ENCODE peak calls at places on chromosome X, in four cellular contexts. One of them, this sample, is unnamed.

GRCh38 chrX:39519213-39519544 is 578.6 kb downstream of the BCOR start:
- DNase-seq in fibroblast of lung: peak; percentile 43
- DNase-seq in GM12878: no peak
- DNase-seq in mesenchymal stem cell: no peak
- DNase-seq in this sample: no peak

GRCh38 chrX:155071694-155072215 is 447 bp downstream of the BRCC3 start:
- DNase-seq in GM12878: no peak
- DNase-seq in fibroblast of lung: no peak
- DNase-seq in mesenchymal stem cell: no peak
- DNase-seq in this sample: no peak

GRCh38 chrX:20063716-20064351 is 52.9 kb downstream of the MAP7D2 start:
- DNase-seq in fibroblast of lung: no peak
- DNase-seq in GM12878: no peak
- DNase-seq in mesenchymal stem cell: no peak
- DNase-seq in this sample: no peak

GRCh38 chrX:49276671-49277519 is 7.3 kb downstream of the PPP1R3F start:
- DNase-seq in fibroblast of lung: peak; percentile 3
- DNase-seq in GM12878: no peak
- DNase-seq in mesenchymal stem cell: no peak
- DNase-seq in this sample: no peak

GRCh38 chrX:84078991-84079390 is 109.0 kb downstream of the RPS6KA6 start:
- DNase-seq in fibroblast of lung: peak; percentile 5
- DNase-seq in GM12878: no peak
- DNase-seq in mesenchymal stem cell: no peak
- DNase-seq in this sample: no peak

GRCh38 chrX:132924426-132924825 is 34.0 kb downstream of the HS6ST2 start:
- DNase-seq in mesenchymal stem cell: no peak
- DNase-seq in GM12878: no peak
- DNase-seq in fibroblast of lung: no peak
- DNase-seq in this sample: no peak

GRCh38 chrX:17192111-17192510 is 182.9 kb upstream of the NHS start:
- DNase-seq in fibroblast of lung: peak; percentile 55
- DNase-seq in mesenchymal stem cell: no peak
- DNase-seq in GM12878: no peak
- DNase-seq in this sample: no peak

GRCh38 chrX:4994855-4995254 is 1233.8 kb downstream of the NLGN4X start:
- DNase-seq in GM12878: no peak
- DNase-seq in fibroblast of lung: no peak
- DNase-seq in mesenchymal stem cell: no peak
- DNase-seq in this sample: no peak

GRCh38 chrX:115047181-115047580 is 29.8 kb upstream of the IL13RA2 start:
- DNase-seq in fibroblast of lung: peak; percentile 55
- DNase-seq in GM12878: no peak
- DNase-seq in mesenchymal stem cell: peak; percentile 8
- DNase-seq in this sample: no peak

GRCh38 chrX:103531002-103531401 is 11.7 kb upstream of the RAB40A start:
- DNase-seq in mesenchymal stem cell: no peak
- DNase-seq in GM12878: no peak
- DNase-seq in fibroblast of lung: peak; percentile 76
- DNase-seq in this sample: no peak

GRCh38 chrX:136251042-136251991 is at the start of gene MAP7D3:
- DNase-seq in fibroblast of lung: peak; percentile 35
- DNase-seq in mesenchymal stem cell: peak; percentile 58
- DNase-seq in GM12878: no peak
- DNase-seq in this sample: peak; percentile 39

GRCh38 chrX:25083661-25084060 is 67.9 kb upstream of the ARX start:
- DNase-seq in GM12878: no peak
- DNase-seq in fibroblast of lung: no peak
- DNase-seq in mesenchymal stem cell: no peak
- DNase-seq in this sample: no peak

GRCh38 chrX:85922821-85923220 is 124.5 kb downstream of the CHM start:
- DNase-seq in mesenchymal stem cell: peak; percentile 49
- DNase-seq in fibroblast of lung: peak; percentile 65
- DNase-seq in GM12878: no peak
- DNase-seq in this sample: no peak

GRCh38 chrX:23783569-23784486 is 855 bp downstream of the SAT1 start:
- DNase-seq in fibroblast of lung: peak; percentile 13
- DNase-seq in mesenchymal stem cell: no peak
- DNase-seq in GM12878: no peak
- DNase-seq in this sample: no peak

GRCh38 chrX:155216940-155217450 is 735 bp downstream of the VBP1 start:
- DNase-seq in GM12878: peak; percentile 3
- DNase-seq in mesenchymal stem cell: no peak
- DNase-seq in fibroblast of lung: no peak
- DNase-seq in this sample: peak; percentile 1

GRCh38 chrX:124497386-124497785 is 151.0 kb downstream of the SH2D1A start:
- DNase-seq in fibroblast of lung: no peak
- DNase-seq in mesenchymal stem cell: no peak
- DNase-seq in GM12878: no peak
- DNase-seq in this sample: no peak

GRCh38 chrX:106702636-106703035 is 23.9 kb upstream of the RNF128 start:
- DNase-seq in fibroblast of lung: no peak
- DNase-seq in GM12878: no peak
- DNase-seq in mesenchymal stem cell: no peak
- DNase-seq in this sample: no peak

GRCh38 chrX:55754861-55755294 is 37.3 kb downstream of the RRAGB start:
- DNase-seq in fibroblast of lung: no peak
- DNase-seq in GM12878: peak; percentile 64
- DNase-seq in mesenchymal stem cell: no peak
- DNase-seq in this sample: no peak

GRCh38 chrX:97895751-97896150 is 1012.0 kb downstream of the RPA4 start:
- DNase-seq in mesenchymal stem cell: no peak
- DNase-seq in GM12878: no peak
- DNase-seq in fibroblast of lung: peak; percentile 52
- DNase-seq in this sample: no peak

GRCh38 chrX:83658731-83659130 is 150.6 kb downstream of the POU3F4 start:
- DNase-seq in fibroblast of lung: no peak
- DNase-seq in mesenchymal stem cell: no peak
- DNase-seq in GM12878: no peak
- DNase-seq in this sample: no peak

GRCh38 chrX:80807606-80808159 is 2.0 kb downstream of the BRWD3 start:
- DNase-seq in GM12878: no peak
- DNase-seq in fibroblast of lung: no peak
- DNase-seq in mesenchymal stem cell: peak; percentile 1
- DNase-seq in this sample: no peak

GRCh38 chrX:126550816-126551215 is 1.8 kb downstream of the DCAF12L1 start:
- DNase-seq in fibroblast of lung: no peak
- DNase-seq in GM12878: no peak
- DNase-seq in mesenchymal stem cell: no peak
- DNase-seq in this sample: no peak

GRCh38 chrX:136577562-136577961 is 45.5 kb downstream of the VGLL1 start:
- DNase-seq in GM12878: no peak
- DNase-seq in mesenchymal stem cell: peak; percentile 26
- DNase-seq in fibroblast of lung: peak; percentile 23
- DNase-seq in this sample: peak; percentile 9

GRCh38 chrX:108735680-108736508 is 469 bp downstream of the IRS4 start:
- DNase-seq in fibroblast of lung: peak; percentile 9
- DNase-seq in GM12878: no peak
- DNase-seq in mesenchymal stem cell: peak; percentile 15
- DNase-seq in this sample: no peak

GRCh38 chrX:53094584-53094908 is 604 bp downstream of the KANTR start:
- DNase-seq in fibroblast of lung: no peak
- DNase-seq in mesenchymal stem cell: no peak
- DNase-seq in GM12878: no peak
- DNase-seq in this sample: no peak

GRCh38 chrX:19776753-19777152 is 110.6 kb downstream of the SH3KBP1 start:
- DNase-seq in mesenchymal stem cell: no peak
- DNase-seq in fibroblast of lung: no peak
- DNase-seq in GM12878: no peak
- DNase-seq in this sample: no peak

DNA sequence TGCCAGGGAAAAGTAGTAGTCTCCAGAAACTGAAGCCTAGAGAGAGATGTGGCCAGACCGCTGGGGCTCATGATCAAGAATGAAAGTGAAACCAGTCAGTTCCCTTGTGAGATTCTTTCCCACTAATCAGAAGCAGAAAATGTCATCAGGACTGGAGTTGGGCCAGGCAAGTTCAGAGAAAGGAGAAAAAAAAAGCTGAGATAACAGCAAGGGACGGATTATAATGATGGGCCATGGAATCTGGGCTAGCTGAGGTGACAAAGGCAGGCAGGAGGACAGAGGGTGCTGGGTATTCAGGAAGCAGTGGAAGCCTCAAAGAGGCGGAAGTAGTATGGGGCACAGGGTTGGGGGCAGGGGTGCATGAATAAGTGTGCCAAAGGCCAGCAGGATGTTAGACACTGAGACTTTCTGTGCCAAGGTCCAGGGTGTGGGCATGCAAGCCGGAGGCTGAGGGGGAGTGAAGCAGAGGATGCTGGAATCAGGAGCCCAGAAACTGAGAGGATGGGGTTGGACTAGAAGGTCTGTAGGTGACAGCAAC is 2.5 kb downstream of the CXorf38 start:
- DNase-seq in mesenchymal stem cell: peak; percentile 79
- DNase-seq in GM12878: peak; percentile 68
- DNase-seq in fibroblast of lung: peak; percentile 67
- DNase-seq in this sample: no peak
- H2AFZ ChIP-seq in mesenchymal stem cell: no peak overlapping the region
- H2AFZ ChIP-seq in GM12878: peak overlapping the region; percentile 56
- H2AFZ ChIP-seq in fibroblast of lung: no peak overlapping the region
- H2AFZ ChIP-seq in this sample: no peak overlapping the region

GRCh38 chrX:153801646-153802045 is 7.2 kb downstream of the SSR4 start:
- DNase-seq in fibroblast of lung: no peak
- DNase-seq in GM12878: no peak
- DNase-seq in mesenchymal stem cell: no peak
- DNase-seq in this sample: no peak

GRCh38 chrX:153804621-153805020 is 10.2 kb downstream of the SSR4 start:
- DNase-seq in GM12878: no peak
- DNase-seq in fibroblast of lung: no peak
- DNase-seq in mesenchymal stem cell: no peak
- DNase-seq in this sample: no peak

GRCh38 chrX:153804100-153804595 is 9.7 kb downstream of the SSR4 start:
- DNase-seq in GM12878: no peak
- DNase-seq in fibroblast of lung: no peak
- DNase-seq in mesenchymal stem cell: no peak
- DNase-seq in this sample: no peak

GRCh38 chrX:153802513-153803045 is 8.1 kb downstream of the SSR4 start:
- DNase-seq in mesenchymal stem cell: no peak
- DNase-seq in GM12878: no peak
- DNase-seq in fibroblast of lung: no peak
- DNase-seq in this sample: no peak

GRCh38 chrX:153803211-153804099 is 9.0 kb downstream of the SSR4 start:
- DNase-seq in fibroblast of lung: no peak
- DNase-seq in GM12878: no peak
- DNase-seq in mesenchymal stem cell: no peak
- DNase-seq in this sample: no peak
- H3K4me1 ChIP-seq in fibroblast of lung: no peaks in the 10 kb centered on the region
- H3K4me1 ChIP-seq in GM12878: no peaks in the 10 kb centered on the region
- H3K4me1 ChIP-seq in mesenchymal stem cell: peaks cover 1% of the 10 kb centered on the region
- H3K4me1 ChIP-seq in this sample: no peaks in the 10 kb centered on the region

DNA sequence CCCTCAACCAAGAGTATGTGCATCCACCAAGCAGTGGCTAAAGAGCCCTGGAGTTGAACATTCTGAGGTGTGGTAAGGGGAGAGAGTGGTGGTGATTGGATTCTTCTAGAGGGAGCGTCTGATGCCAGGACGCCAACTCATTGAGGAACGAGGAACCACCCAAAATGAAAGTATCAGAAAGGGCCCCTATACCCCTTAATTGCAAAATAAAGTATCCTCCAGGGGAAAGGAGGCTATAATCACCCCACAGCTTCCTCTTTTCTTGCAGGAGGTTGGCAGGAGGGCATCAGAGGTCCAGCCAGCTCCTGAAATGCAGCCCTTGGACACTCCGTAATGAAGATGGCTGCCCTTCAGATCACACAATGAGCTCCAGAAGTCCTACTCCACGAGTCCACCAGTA is 5.3 kb upstream of the KIAA1210 start:
- DNase-seq in GM12878: no peak
- DNase-seq in mesenchymal stem cell: no peak
- DNase-seq in fibroblast of lung: no peak
- DNase-seq in this sample: no peak
- H2AFZ ChIP-seq in GM12878: no peak overlapping the region
- H2AFZ ChIP-seq in mesenchymal stem cell: no peak overlapping the region
- H2AFZ ChIP-seq in fibroblast of lung: no peak overlapping the region
- H2AFZ ChIP-seq in this sample: no peak overlapping the region

GRCh38 chrX:107712231-107713204 is 63.1 kb downstream of the TSC22D3 start:
- DNase-seq in mesenchymal stem cell: peak; percentile 93
- DNase-seq in GM12878: no peak
- DNase-seq in fibroblast of lung: peak; percentile 64
- DNase-seq in this sample: no peak
- H3K4me1 ChIP-seq in mesenchymal stem cell: peaks cover 22% of the 10 kb centered on the region
- H3K4me1 ChIP-seq in GM12878: peaks cover 20% of the 10 kb centered on the region
- H3K4me1 ChIP-seq in fibroblast of lung: peaks cover 3% of the 10 kb centered on the region
- H3K4me1 ChIP-seq in this sample: peaks cover 14% of the 10 kb centered on the region

GRCh38 chrX:88612870-88613329 is 134.1 kb upstream of the CPXCR1 start:
- DNase-seq in mesenchymal stem cell: no peak
- DNase-seq in fibroblast of lung: no peak
- DNase-seq in GM12878: no peak
- DNase-seq in this sample: no peak

DNA sequence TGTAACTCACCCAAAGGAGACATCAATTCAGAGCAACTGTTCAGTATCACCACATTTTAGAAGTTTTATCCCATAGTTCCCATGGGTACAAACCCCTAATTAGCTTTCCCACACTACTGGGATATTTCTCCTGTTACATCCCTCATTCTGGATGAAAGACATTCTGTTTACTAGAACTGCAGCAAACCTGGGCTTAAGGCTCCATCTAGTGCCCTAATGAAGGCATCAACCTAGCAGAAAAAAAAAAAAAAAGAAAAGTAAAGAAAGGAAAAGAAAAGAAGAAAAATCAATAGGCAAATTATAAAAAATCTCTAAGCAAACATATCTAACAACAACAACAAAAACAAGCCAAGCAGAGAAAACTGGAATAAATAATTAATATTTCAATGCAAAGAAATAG is 133.7 kb upstream of the CPXCR1 start:
- DNase-seq in GM12878: no peak
- DNase-seq in fibroblast of lung: no peak
- DNase-seq in mesenchymal stem cell: peak; percentile 7
- DNase-seq in this sample: peak; percentile 11
- H2AFZ ChIP-seq in GM12878: no peak overlapping the region
- H2AFZ ChIP-seq in fibroblast of lung: no peak overlapping the region
- H2AFZ ChIP-seq in mesenchymal stem cell: no peak overlapping the region
- H2AFZ ChIP-seq in this sample: no peak overlapping the region

GRCh38 chrX:13010546-13010945 is 33.9 kb downstream of the FAM9C start:
- DNase-seq in GM12878: no peak
- DNase-seq in fibroblast of lung: no peak
- DNase-seq in mesenchymal stem cell: no peak
- DNase-seq in this sample: no peak
- H3K4me1 ChIP-seq in GM12878: peaks cover 77% of the 10 kb centered on the region
- H3K4me1 ChIP-seq in fibroblast of lung: no peaks in the 10 kb centered on the region
- H3K4me1 ChIP-seq in mesenchymal stem cell: peaks cover 2% of the 10 kb centered on the region
- H3K4me1 ChIP-seq in this sample: peaks cover 3% of the 10 kb centered on the region

GRCh38 chrX:12975999-12976558 is 1.2 kb downstream of the TMSB4X start:
- DNase-seq in fibroblast of lung: peak; percentile 54
- DNase-seq in GM12878: no peak
- DNase-seq in mesenchymal stem cell: peak; percentile 46
- DNase-seq in this sample: peak; percentile 17
- H2AFZ ChIP-seq in fibroblast of lung: no peak overlapping the region
- H2AFZ ChIP-seq in GM12878: no peak overlapping the region
- H2AFZ ChIP-seq in mesenchymal stem cell: no peak overlapping the region
- H2AFZ ChIP-seq in this sample: no peak overlapping the region

GRCh38 chrX:10607233-10607632 is 13.2 kb downstream of the MID1 start:
- DNase-seq in fibroblast of lung: no peak
- DNase-seq in mesenchymal stem cell: no peak
- DNase-seq in GM12878: no peak
- DNase-seq in this sample: no peak
- H3K4me1 ChIP-seq in fibroblast of lung: no peaks in the 10 kb centered on the region
- H3K4me1 ChIP-seq in mesenchymal stem cell: no peaks in the 10 kb centered on the region
- H3K4me1 ChIP-seq in GM12878: no peaks in the 10 kb centered on the region
- H3K4me1 ChIP-seq in this sample: peaks cover 3% of the 10 kb centered on the region